ENCODE peak calls at places on chromosome 12, in seven cellular contexts. One of them, this sample, is unnamed. For H3K27me3, the result is how much of the 10 kb centered on the place peaks cover.

GRCh38 chr12:15601210-15601800 is 187.9 kb downstream of the EPS8 start:
- DNase-seq in stomach: no peak
- DNase-seq in GM23338: no peak
- DNase-seq in SK-N-SH: no peak
- DNase-seq in brain microvascular endothelial cell: peak
- DNase-seq in IMR-90: peak
- DNase-seq in suprapubic skin: no peak
- DNase-seq in this sample: no peak

GRCh38 chr12:13211859-13212664 is 15.5 kb downstream of the EMP1 start:
- DNase-seq in GM23338: peak
- DNase-seq in brain microvascular endothelial cell: peak
- DNase-seq in SK-N-SH: peak
- DNase-seq in suprapubic skin: no peak
- DNase-seq in IMR-90: peak
- DNase-seq in stomach: peak
- DNase-seq in this sample: no peak

GRCh38 chr12:108029081-108029790 is 99.9 kb upstream of the WSCD2 start:
- DNase-seq in stomach: no peak
- DNase-seq in IMR-90: no peak
- DNase-seq in suprapubic skin: no peak
- DNase-seq in SK-N-SH: no peak
- DNase-seq in brain microvascular endothelial cell: no peak
- DNase-seq in GM23338: no peak
- DNase-seq in this sample: no peak

GRCh38 chr12:4099276-4099675 is 174.3 kb upstream of the CCND2 start:
- DNase-seq in SK-N-SH: no peak
- DNase-seq in suprapubic skin: no peak
- DNase-seq in GM23338: peak
- DNase-seq in brain microvascular endothelial cell: no peak
- DNase-seq in IMR-90: no peak
- DNase-seq in stomach: no peak
- DNase-seq in this sample: no peak

GRCh38 chr12:132373967-132374820 is 44.8 kb upstream of the GALNT9 start:
- DNase-seq in IMR-90: no peak
- DNase-seq in SK-N-SH: no peak
- DNase-seq in brain microvascular endothelial cell: no peak
- DNase-seq in stomach: no peak
- DNase-seq in suprapubic skin: no peak
- DNase-seq in GM23338: no peak
- DNase-seq in this sample: no peak

GRCh38 chr12:7444537-7444936 is 584 bp upstream of the CD163L1 start:
- DNase-seq in suprapubic skin: no peak
- DNase-seq in brain microvascular endothelial cell: no peak
- DNase-seq in GM23338: no peak
- DNase-seq in SK-N-SH: no peak
- DNase-seq in IMR-90: no peak
- DNase-seq in stomach: no peak
- DNase-seq in this sample: no peak

GRCh38 chr12:105935981-105936380 is 202.8 kb downstream of the NUAK1 start:
- DNase-seq in suprapubic skin: no peak
- DNase-seq in SK-N-SH: no peak
- DNase-seq in IMR-90: peak
- DNase-seq in GM23338: no peak
- DNase-seq in brain microvascular endothelial cell: peak
- DNase-seq in stomach: no peak
- DNase-seq in this sample: no peak

GRCh38 chr12:45336762-45337596 is 121.1 kb downstream of the ANO6 start:
- DNase-seq in stomach: no peak
- DNase-seq in IMR-90: peak
- DNase-seq in brain microvascular endothelial cell: peak
- DNase-seq in GM23338: no peak
- DNase-seq in suprapubic skin: no peak
- DNase-seq in SK-N-SH: no peak
- DNase-seq in this sample: no peak

GRCh38 chr12:118979763-118980406 is 1.5 kb upstream of the SRRM4 start:
- DNase-seq in GM23338: peak
- DNase-seq in IMR-90: peak
- DNase-seq in stomach: peak
- DNase-seq in suprapubic skin: no peak
- DNase-seq in brain microvascular endothelial cell: peak
- DNase-seq in SK-N-SH: peak
- DNase-seq in this sample: no peak

GRCh38 chr12:51771008-51771407 is 77.5 kb downstream of the FIGNL2 start:
- DNase-seq in IMR-90: no peak
- DNase-seq in brain microvascular endothelial cell: no peak
- DNase-seq in SK-N-SH: no peak
- DNase-seq in GM23338: no peak
- DNase-seq in suprapubic skin: no peak
- DNase-seq in stomach: no peak
- DNase-seq in this sample: no peak

GRCh38 chr12:115438314-115438713 is 754.3 kb upstream of the TBX3 start:
- DNase-seq in stomach: no peak
- DNase-seq in brain microvascular endothelial cell: no peak
- DNase-seq in SK-N-SH: no peak
- DNase-seq in GM23338: no peak
- DNase-seq in suprapubic skin: no peak
- DNase-seq in IMR-90: no peak
- DNase-seq in this sample: no peak

GRCh38 chr12:92324849-92325500 is 179.3 kb upstream of the BTG1 start:
- DNase-seq in GM23338: no peak
- DNase-seq in IMR-90: no peak
- DNase-seq in suprapubic skin: no peak
- DNase-seq in SK-N-SH: no peak
- DNase-seq in brain microvascular endothelial cell: no peak
- DNase-seq in stomach: no peak
- DNase-seq in this sample: no peak

GRCh38 chr12:19186722-19187661 is 57.5 kb downstream of the PLEKHA5 start:
- DNase-seq in GM23338: peak
- DNase-seq in SK-N-SH: peak
- DNase-seq in IMR-90: peak
- DNase-seq in stomach: no peak
- DNase-seq in brain microvascular endothelial cell: no peak
- DNase-seq in suprapubic skin: no peak
- DNase-seq in this sample: no peak

DNA sequence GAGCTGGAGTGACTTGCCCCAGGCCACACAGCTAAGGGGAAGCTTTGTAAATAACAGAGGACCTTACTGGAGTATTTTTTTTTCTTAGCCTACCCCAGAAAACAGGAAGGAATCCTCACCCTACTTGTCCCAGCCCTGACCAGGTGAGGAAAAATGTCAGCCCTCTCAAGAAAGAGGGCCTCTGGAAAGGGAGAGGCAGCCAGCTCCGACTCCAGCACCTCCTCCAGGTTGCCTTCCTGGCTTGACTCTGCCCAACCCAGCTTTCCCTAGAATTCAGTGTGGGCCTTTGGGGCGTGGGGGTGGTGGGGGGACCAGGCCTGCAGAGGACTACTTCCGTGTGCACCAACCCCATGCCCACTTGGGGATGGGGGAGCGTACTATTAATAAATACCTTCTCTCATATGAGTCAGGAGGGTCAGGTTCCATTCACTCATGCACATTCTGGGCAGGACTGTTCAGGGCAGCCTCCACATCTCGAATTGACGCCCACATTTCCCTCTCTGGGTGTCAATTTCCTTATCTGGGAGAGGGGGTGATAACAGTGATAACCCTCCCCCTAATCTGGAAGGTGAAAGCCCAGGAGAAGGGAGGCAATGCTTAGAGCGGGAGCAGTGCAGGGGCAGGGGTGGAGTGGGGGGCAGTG is 5.2 kb downstream of the RHOF start:
- DNase-seq in brain microvascular endothelial cell: no peak
- DNase-seq in SK-N-SH: no peak
- DNase-seq in GM23338: no peak
- DNase-seq in IMR-90: no peak
- DNase-seq in stomach: no peak
- DNase-seq in suprapubic skin: no peak
- DNase-seq in this sample: peak
- H3K4me3 ChIP-seq in brain microvascular endothelial cell: no peak
- H3K4me3 ChIP-seq in SK-N-SH: no peak
- H3K4me3 ChIP-seq in GM23338: no peak
- H3K4me3 ChIP-seq in IMR-90: no peak
- H3K4me3 ChIP-seq in stomach: no peak
- H3K4me3 ChIP-seq in suprapubic skin: no peak
- H3K4me3 ChIP-seq in this sample: no peak

GRCh38 chr12:126362964-126363363 is 1297.7 kb downstream of the AACS start:
- DNase-seq in IMR-90: no peak
- DNase-seq in SK-N-SH: no peak
- DNase-seq in GM23338: peak
- DNase-seq in stomach: no peak
- DNase-seq in suprapubic skin: no peak
- DNase-seq in brain microvascular endothelial cell: no peak
- DNase-seq in this sample: no peak
- TF ChIP-seq CTCF in IMR-90: no peak
- TF ChIP-seq CTCF in SK-N-SH: no peak
- TF ChIP-seq CTCF in GM23338: peak
- TF ChIP-seq CTCF in stomach: no peak
- TF ChIP-seq CTCF in suprapubic skin: no peak
- TF ChIP-seq CTCF in brain microvascular endothelial cell: no peak
- TF ChIP-seq CTCF in this sample: no peak

GRCh38 chr12:71685312-71685906 is 473 bp upstream of the TMEM19 start:
- DNase-seq in GM23338: no peak
- DNase-seq in stomach: no peak
- DNase-seq in suprapubic skin: no peak
- DNase-seq in brain microvascular endothelial cell: no peak
- DNase-seq in SK-N-SH: no peak
- DNase-seq in IMR-90: no peak
- DNase-seq in this sample: no peak

GRCh38 chr12:71688961-71689570 is 3.2 kb downstream of the TMEM19 start:
- DNase-seq in IMR-90: no peak
- DNase-seq in brain microvascular endothelial cell: no peak
- DNase-seq in suprapubic skin: no peak
- DNase-seq in SK-N-SH: no peak
- DNase-seq in GM23338: no peak
- DNase-seq in stomach: no peak
- DNase-seq in this sample: no peak

GRCh38 chr12:71684081-71684480 is 1.8 kb upstream of the TMEM19 start:
- DNase-seq in IMR-90: no peak
- DNase-seq in SK-N-SH: no peak
- DNase-seq in brain microvascular endothelial cell: no peak
- DNase-seq in suprapubic skin: no peak
- DNase-seq in GM23338: peak
- DNase-seq in stomach: no peak
- DNase-seq in this sample: no peak

GRCh38 chr12:71685961-71686657 is at the start of gene TMEM19:
- DNase-seq in GM23338: peak
- DNase-seq in SK-N-SH: peak
- DNase-seq in IMR-90: peak
- DNase-seq in brain microvascular endothelial cell: peak
- DNase-seq in stomach: peak
- DNase-seq in suprapubic skin: peak
- DNase-seq in this sample: peak

GRCh38 chr12:71686658-71687025 is 760 bp downstream of the TMEM19 start:
- DNase-seq in IMR-90: peak
- DNase-seq in GM23338: no peak
- DNase-seq in SK-N-SH: no peak
- DNase-seq in brain microvascular endothelial cell: no peak
- DNase-seq in stomach: no peak
- DNase-seq in suprapubic skin: no peak
- DNase-seq in this sample: no peak
- H3K27me3 ChIP-seq in IMR-90: under half
- H3K27me3 ChIP-seq in GM23338: under half
- H3K27me3 ChIP-seq in SK-N-SH: under half
- H3K27me3 ChIP-seq in brain microvascular endothelial cell: under half
- H3K27me3 ChIP-seq in stomach: under half
- H3K27me3 ChIP-seq in suprapubic skin: under half
- H3K27me3 ChIP-seq in this sample: under half

GRCh38 chr12:44019118-44019517 is 183.2 kb downstream of the TMEM117 start:
- DNase-seq in suprapubic skin: no peak
- DNase-seq in IMR-90: no peak
- DNase-seq in brain microvascular endothelial cell: no peak
- DNase-seq in SK-N-SH: no peak
- DNase-seq in stomach: no peak
- DNase-seq in GM23338: peak
- DNase-seq in this sample: no peak

DNA sequence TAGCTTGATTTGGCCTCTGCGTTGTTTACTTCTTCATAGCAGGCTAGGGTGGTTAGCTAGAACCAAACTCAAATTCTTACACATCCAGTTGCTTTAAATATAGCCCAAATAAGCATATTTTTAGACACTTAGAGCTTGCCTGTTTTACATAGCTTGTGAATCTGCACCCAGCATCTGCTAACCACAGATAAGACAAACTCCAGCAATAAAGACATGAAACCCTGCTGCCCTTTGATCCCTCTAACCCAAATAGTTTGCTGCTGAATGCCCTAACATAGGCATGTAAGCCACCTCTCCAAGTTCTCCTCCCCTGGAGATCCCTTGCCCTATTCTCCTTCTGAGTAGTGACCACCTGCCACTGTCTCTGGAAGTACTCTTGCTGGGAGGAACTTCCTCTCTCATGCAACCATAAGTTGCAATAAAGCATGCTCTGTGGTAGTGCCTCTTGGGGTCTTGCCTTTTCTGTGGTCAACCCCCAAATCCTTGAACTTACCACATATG is 185.6 kb downstream of the TMEM117 start:
- DNase-seq in suprapubic skin: no peak
- DNase-seq in stomach: no peak
- DNase-seq in SK-N-SH: no peak
- DNase-seq in brain microvascular endothelial cell: no peak
- DNase-seq in IMR-90: no peak
- DNase-seq in GM23338: no peak
- DNase-seq in this sample: no peak
- H3K4me3 ChIP-seq in suprapubic skin: no peak
- H3K4me3 ChIP-seq in stomach: no peak
- H3K4me3 ChIP-seq in SK-N-SH: no peak
- H3K4me3 ChIP-seq in brain microvascular endothelial cell: no peak
- H3K4me3 ChIP-seq in IMR-90: no peak
- H3K4me3 ChIP-seq in GM23338: no peak
- H3K4me3 ChIP-seq in this sample: no peak

DNA sequence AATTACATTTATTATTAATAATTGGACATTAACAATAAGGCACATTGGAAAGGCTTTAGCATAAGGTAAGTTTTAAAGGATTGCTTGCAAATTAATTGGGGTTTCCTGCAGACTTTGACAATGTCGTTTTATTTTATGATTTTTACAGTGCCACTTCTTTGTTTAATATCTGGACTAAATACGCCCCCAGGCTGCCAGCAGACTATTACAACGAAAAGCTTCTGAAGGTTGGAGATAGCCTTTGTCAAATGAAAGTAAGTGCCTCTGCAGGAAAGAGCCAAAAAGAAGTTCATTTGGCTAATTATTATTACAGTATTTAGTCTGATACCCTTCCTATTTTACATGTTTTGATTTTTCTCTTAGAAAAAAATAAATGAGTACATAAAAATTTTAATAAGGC is 11.3 kb downstream of the CFAP54 start:
- DNase-seq in brain microvascular endothelial cell: no peak
- DNase-seq in GM23338: no peak
- DNase-seq in stomach: no peak
- DNase-seq in suprapubic skin: no peak
- DNase-seq in SK-N-SH: no peak
- DNase-seq in IMR-90: peak
- DNase-seq in this sample: no peak
- TF ChIP-seq CTCF in brain microvascular endothelial cell: peak
- TF ChIP-seq CTCF in GM23338: peak
- TF ChIP-seq CTCF in stomach: no peak
- TF ChIP-seq CTCF in suprapubic skin: no peak
- TF ChIP-seq CTCF in SK-N-SH: peak
- TF ChIP-seq CTCF in IMR-90: peak
- TF ChIP-seq CTCF in this sample: no peak